ENCODE peak calls at places on chromosomes 6 and 20, in ten cellular contexts. L, Y, X, I, T, H, W, D, A and N are unnamed samples.
A peak's percentile ranks its signal among the peaks of the same experiment; 100 is the strongest.

GRCh38 chr6:131023834-131024504 is 39.1 kb downstream of the EPB41L2 start:
- DNase-seq in L (no peak), Y (no peak), X (no peak), I (no peak), T (no peak), H (no peak), W (no peak), D (no peak), A (no peak), N (no peak)

GRCh38 chr6:119495230-119495683 is 145.7 kb upstream of the MAN1A1 start:
- DNase-seq in L (no peak), Y (no peak), X (no peak), I (no peak), T (no peak), H (no peak), W (no peak), D (peak; percentile 38), A (no peak), N (no peak)

GRCh38 chr6:163083141-163083540 is 331.4 kb upstream of the QKI start:
- DNase-seq in L (no peak), Y (no peak), X (no peak), I (no peak), T (no peak), H (no peak), W (no peak), D (no peak), A (no peak), N (no peak)

GRCh38 chr6:47247227-47247797 is 62.4 kb downstream of the TNFRSF21 start:
- DNase-seq in L (no peak), Y (peak; percentile 15), X (no peak), I (no peak), T (no peak), H (no peak), W (no peak), D (peak; percentile 27), A (no peak), N (no peak)

GRCh38 chr6:13383280-13384163 is 55.2 kb upstream of the TBC1D7 start:
- DNase-seq in L (peak; percentile 45), Y (no peak), X (no peak), I (no peak), T (no peak), H (peak; percentile 20), W (no peak), D (no peak), A (no peak), N (peak; percentile 45)

GRCh38 chr20:36950432-36951197 is 893 bp downstream of the SAMHD1 start:
- DNase-seq in L (peak; percentile 43), Y (no peak), X (no peak), I (no peak), T (peak; percentile 39), H (no peak), W (peak; percentile 16), D (peak; percentile 10), A (peak; percentile 42), N (no peak)

GRCh38 chr6:3202999-3203696 is 24.3 kb downstream of the TUBB2B start:
- DNase-seq in L (no peak), Y (no peak), X (no peak), I (no peak), T (no peak), H (no peak), W (no peak), D (no peak), A (no peak), N (no peak)

GRCh38 chr6:31568537-31568961 is 3.5 kb upstream of the LTA start:
- DNase-seq in L (no peak), Y (no peak), X (no peak), I (no peak), T (peak; percentile 60), H (peak; percentile 68), W (no peak), D (no peak), A (no peak), N (peak; percentile 57)

GRCh38 chr6:124164363-124164762 is 360.7 kb downstream of the NKAIN2 start:
- DNase-seq in L (no peak), Y (no peak), X (no peak), I (no peak), T (no peak), H (no peak), W (no peak), D (no peak), A (no peak), N (no peak)

GRCh38 chr6:10416516-10416862 is 1.6 kb upstream of the TFAP2A start:
- DNase-seq in L (no peak), Y (no peak), X (no peak), I (no peak), T (no peak), H (no peak), W (no peak), D (no peak), A (no peak), N (no peak)

GRCh38 chr20:61343934-61344333 is 91.9 kb downstream of the CDH4 start:
- DNase-seq in L (no peak), Y (no peak), X (no peak), I (no peak), T (no peak), H (no peak), W (no peak), D (no peak), A (no peak), N (no peak)

GRCh38 chr6:107784669-107785068 is 39.4 kb downstream of the SCML4 start:
- DNase-seq in L (no peak), Y (no peak), X (no peak), I (no peak), T (no peak), H (no peak), W (no peak), D (no peak), A (no peak), N (no peak)

GRCh38 chr20:44402391-44403193 is 47.1 kb downstream of the HNF4A start:
- DNase-seq in L (no peak), Y (no peak), X (no peak), I (no peak), T (no peak), H (no peak), W (peak; percentile 43), D (no peak), A (no peak), N (no peak)

GRCh38 chr6:111985202-111985731 is 68.6 kb upstream of the CCN6 start:
- DNase-seq in L (no peak), Y (no peak), X (no peak), I (no peak), T (peak; percentile 27), H (peak; percentile 24), W (peak; percentile 82), D (no peak), A (no peak), N (no peak)

GRCh38 chr6:30147096-30147495 is 11.2 kb downstream of the TRIM40 start:
- DNase-seq in L (no peak), Y (no peak), X (no peak), I (no peak), T (no peak), H (no peak), W (no peak), D (no peak), A (no peak), N (no peak)